ENCODE peak calls at places on chromosomes 13 and 19, in seven cellular contexts. Z is lower lobe of right lung; J is COR-L47; T is foreskin fibroblast; M is H9; O is heart left ventricle; I is activated naive CD8-positive, alpha-beta T cell treated with anti-CD3 and anti-CD28 coated beads, Interleukin-2, amount 50 U/mL, for 24 hours. C is an unnamed sample.
A peak's percentile ranks its signal among the peaks of the same experiment; 100 is the strongest.

GRCh38 chr19:7578127-7578526 is 17.5 kb upstream of the CAMSAP3 start:
- DNase-seq in O (no peak), T (no peak), Z (no peak), M (no peak), J (no peak), I (no peak), C (no peak)

GRCh38 chr19:11814707-11815050 is 606 bp downstream of the ZNF440 start:
- DNase-seq in J (no peak), T (peak; percentile 54), I (no peak), M (peak; percentile 24), Z (no peak), O (no peak), C (no peak)

GRCh38 chr13:41581884-41582547 is 124.7 kb downstream of the RGCC start:
- DNase-seq in I (no peak), O (no peak), T (peak; percentile 37), J (no peak), Z (no peak), M (no peak), C (no peak)

GRCh38 chr13:93307166-93307565 is 80.6 kb downstream of the GPC6 start:
- DNase-seq in I (no peak), M (no peak), O (no peak), J (no peak), Z (no peak), T (peak; percentile 43), C (no peak)

GRCh38 chr19:1228161-1228560 is 9.6 kb downstream of the CBARP start:
- DNase-seq in O (no peak), Z (no peak), I (no peak), J (no peak), M (no peak), T (no peak), C (no peak)

GRCh38 chr19:35986664-35987570 is 8.1 kb upstream of the SDHAF1 start:
- DNase-seq in O (peak; percentile 50), M (peak; percentile 76), I (peak; percentile 43), Z (peak; percentile 68), J (peak; percentile 57), T (peak; percentile 41), C (peak; percentile 43)

GRCh38 chr19:29841209-29841558 is 29.4 kb downstream of the CCNE1 start:
- DNase-seq in J (no peak), T (peak; percentile 40), I (no peak), M (no peak), O (no peak), Z (no peak), C (no peak)

GRCh38 chr13:98273824-98274786 is 97.0 kb upstream of the RNF113B start:
- DNase-seq in J (peak; percentile 22), M (peak; percentile 50), T (no peak), Z (no peak), I (no peak), O (no peak), C (no peak)

GRCh38 chr13:33992891-33993336 is 175.0 kb downstream of the RFC3 start:
- DNase-seq in I (no peak), M (no peak), J (peak; percentile 12), T (no peak), Z (no peak), O (no peak), C (no peak)

GRCh38 chr19:21022996-21023395 is 2.5 kb downstream of the ZNF430 start:
- DNase-seq in O (no peak), M (no peak), Z (no peak), I (peak; percentile 35), T (peak; percentile 81), J (no peak), C (no peak)

GRCh38 chr19:39430675-39431593 is 4.8 kb downstream of the RPS16 start:
- DNase-seq in M (peak; percentile 84), I (peak; percentile 53), J (no peak), T (peak; percentile 75), Z (peak; percentile 77), O (no peak), C (no peak)

GRCh38 chr19:16920816-16921529 is 32.2 kb downstream of the F2RL3 start:
- DNase-seq in I (no peak), Z (no peak), M (no peak), O (no peak), J (no peak), T (peak; percentile 79), C (no peak)

GRCh38 chr19:46654621-46655152 is 6.3 kb downstream of the DACT3 start:
- DNase-seq in T (no peak), Z (no peak), M (no peak), O (peak; percentile 36), I (no peak), J (no peak), C (no peak)

GRCh38 chr13:51645154-51645650 is 60.9 kb downstream of the WDFY2 start:
- DNase-seq in O (no peak), J (no peak), M (no peak), I (no peak), Z (no peak), T (peak; percentile 79), C (no peak)

GRCh38 chr13:81639984-81640582 is 1299.2 kb upstream of the SPRY2 start:
- DNase-seq in J (no peak), T (no peak), O (no peak), I (no peak), Z (no peak), M (no peak), C (no peak)

GRCh38 chr19:4597278-4597974 is 37.9 kb upstream of the SEMA6B start:
- DNase-seq in O (no peak), M (no peak), Z (no peak), J (no peak), T (no peak), I (no peak), C (no peak)

GRCh38 chr19:5128932-5129389 is 160.0 kb downstream of the KDM4B start:
- DNase-seq in T (no peak), O (peak; percentile 65), J (no peak), M (no peak), Z (no peak), I (no peak), C (no peak)

GRCh38 chr13:41780736-41781708 is 179.9 kb downstream of the VWA8 start:
- DNase-seq in O (no peak), T (peak; percentile 86), Z (no peak), I (no peak), M (no peak), J (no peak), C (no peak)